ENCODE peak calls at places on chromosome 12, in eight cellular contexts. X is colonic mucosa; E is effector memory CD8-positive, alpha-beta T cell; M is AG08396; Q is mucosa of descending colon; Z is left ventricle myocardium superior; W is renal cortical epithelial cell; T is RKO. N is an unnamed sample.
A peak's percentile ranks its signal among the peaks of the same experiment; 100 is the strongest.

GRCh38 chr12:66065146-66065545 is 65.4 kb downstream of the LLPH start:
- DNase-seq in X (no peak), E (no peak), M (no peak), Q (no peak), Z (no peak), W (peak; percentile 18), T (no peak), N (no peak)

GRCh38 chr12:19074700-19075099 is 54.8 kb upstream of the PLEKHA5 start:
- DNase-seq in X (no peak), E (no peak), M (no peak), Q (no peak), Z (no peak), W (no peak), T (no peak), N (no peak)

GRCh38 chr12:40063424-40063823 is 42.5 kb downstream of the SLC2A13 start:
- DNase-seq in X (no peak), E (no peak), M (no peak), Q (no peak), Z (no peak), W (peak; percentile 22), T (peak; percentile 67), N (peak; percentile 4)

GRCh38 chr12:120590741-120591407 is 9.7 kb upstream of the POP5 start:
- DNase-seq in X (peak; percentile 80), E (no peak), M (no peak), Q (peak; percentile 72), Z (no peak), W (no peak), T (no peak), N (no peak)

GRCh38 chr12:52224154-52224553 is 8.9 kb upstream of the KRT7 start:
- DNase-seq in X (no peak), E (no peak), M (no peak), Q (no peak), Z (no peak), W (no peak), T (no peak), N (no peak)

GRCh38 chr12:17975239-17975638 is 114.8 kb downstream of the RERGL start:
- DNase-seq in X (no peak), E (no peak), M (no peak), Q (no peak), Z (no peak), W (no peak), T (no peak), N (no peak)

GRCh38 chr12:6540181-6540877 is 6.0 kb downstream of the GAPDH start:
- DNase-seq in X (peak; percentile 99), E (no peak), M (peak; percentile 93), Q (peak; percentile 96), Z (peak; percentile 92), W (peak; percentile 71), T (no peak), N (no peak)

GRCh38 chr12:45214739-45215418 is 1.0 kb upstream of the ANO6 start:
- DNase-seq in X (no peak), E (no peak), M (no peak), Q (no peak), Z (no peak), W (peak; percentile 44), T (peak; percentile 53), N (no peak)

GRCh38 chr12:108629824-108630476 is 3.7 kb downstream of the SELPLG start:
- DNase-seq in X (no peak), E (peak; percentile 64), M (peak; percentile 67), Q (no peak), Z (no peak), W (peak; percentile 58), T (peak; percentile 87), N (no peak)

GRCh38 chr12:70448371-70448770 is 82.3 kb downstream of the KCNMB4 start:
- DNase-seq in X (no peak), E (no peak), M (no peak), Q (no peak), Z (no peak), W (no peak), T (no peak), N (no peak)

GRCh38 chr12:42749239-42749638 is 159.7 kb upstream of the PRICKLE1 start:
- DNase-seq in X (no peak), E (no peak), M (no peak), Q (no peak), Z (no peak), W (peak; percentile 27), T (no peak), N (no peak)

GRCh38 chr12:101942206-101942605 is 64.8 kb downstream of the DRAM1 start:
- DNase-seq in X (no peak), E (no peak), M (no peak), Q (no peak), Z (no peak), W (no peak), T (no peak), N (no peak)

GRCh38 chr12:92290881-92291280 is 145.2 kb upstream of the BTG1 start:
- DNase-seq in X (no peak), E (no peak), M (no peak), Q (no peak), Z (no peak), W (no peak), T (no peak), N (no peak)

GRCh38 chr12:92493816-92494215 is 209.0 kb upstream of the PLEKHG7 start:
- DNase-seq in X (no peak), E (no peak), M (no peak), Q (no peak), Z (no peak), W (no peak), T (no peak), N (no peak)

GRCh38 chr12:97567619-97568110 is 105.1 kb downstream of the RMST start:
- DNase-seq in X (no peak), E (no peak), M (no peak), Q (no peak), Z (no peak), W (peak; percentile 63), T (no peak), N (no peak)

GRCh38 chr12:128792398-128792797 is 31.4 kb downstream of the SLC15A4 start:
- DNase-seq in X (no peak), E (no peak), M (no peak), Q (no peak), Z (no peak), W (no peak), T (no peak), N (no peak)

GRCh38 chr12:93790472-93791152 is 113.4 kb downstream of the CRADD start:
- DNase-seq in X (no peak), E (no peak), M (peak; percentile 28), Q (no peak), Z (no peak), W (peak; percentile 75), T (peak; percentile 78), N (no peak)

GRCh38 chr12:6605425-6606330 is 1.5 kb downstream of the CHD4 start:
- DNase-seq in X (peak; percentile 24), E (peak; percentile 51), M (peak; percentile 40), Q (no peak), Z (no peak), W (peak; percentile 12), T (peak; percentile 65), N (no peak)

GRCh38 chr12:32298917-32299316 is 100.4 kb upstream of the FGD4 start:
- DNase-seq in X (no peak), E (no peak), M (no peak), Q (no peak), Z (no peak), W (no peak), T (no peak), N (no peak)

GRCh38 chr12:123150273-123150803 is 552 bp downstream of the PITPNM2 start:
- DNase-seq in X (peak; percentile 45), E (no peak), M (no peak), Q (peak; percentile 69), Z (peak; percentile 73), W (no peak), T (peak; percentile 37), N (peak; percentile 57)

GRCh38 chr12:124174406-124174805 is 120.5 kb upstream of the RFLNA start:
- DNase-seq in X (no peak), E (no peak), M (no peak), Q (no peak), Z (no peak), W (peak; percentile 88), T (no peak), N (no peak)

GRCh38 chr12:13222076-13222475 is 25.6 kb downstream of the EMP1 start:
- DNase-seq in X (peak; percentile 90), E (no peak), M (no peak), Q (peak; percentile 86), Z (no peak), W (peak; percentile 43), T (no peak), N (no peak)

GRCh38 chr12:124531281-124531745 is 36.1 kb downstream of the NCOR2 start:
- DNase-seq in X (no peak), E (no peak), M (no peak), Q (no peak), Z (peak; percentile 62), W (no peak), T (no peak), N (no peak)

GRCh38 chr12:60101715-60102114 is 505.9 kb downstream of the SLC16A7 start:
- DNase-seq in X (no peak), E (no peak), M (no peak), Q (no peak), Z (no peak), W (peak; percentile 4), T (no peak), N (no peak)

GRCh38 chr12:66594688-66595087 is 84.2 kb downstream of the GRIP1 start:
- DNase-seq in X (no peak), E (no peak), M (no peak), Q (no peak), Z (no peak), W (peak; percentile 87), T (no peak), N (no peak)

GRCh38 chr12:109346920-109347319 is 780 bp upstream of the MYO1H start:
- DNase-seq in X (no peak), E (no peak), M (no peak), Q (no peak), Z (no peak), W (no peak), T (no peak), N (no peak)

GRCh38 chr12:22658214-22658613 is 33.2 kb downstream of the ETNK1 start:
- DNase-seq in X (no peak), E (no peak), M (peak; percentile 16), Q (no peak), Z (no peak), W (peak; percentile 88), T (peak; percentile 76), N (no peak)

GRCh38 chr12:8445731-8446130 is 10.0 kb upstream of the CLEC6A start:
- DNase-seq in X (no peak), E (no peak), M (no peak), Q (no peak), Z (no peak), W (no peak), T (no peak), N (no peak)

GRCh38 chr12:95169368-95169767 is 47.9 kb downstream of the FGD6 start:
- DNase-seq in X (peak; percentile 65), E (no peak), M (peak; percentile 70), Q (no peak), Z (no peak), W (peak; percentile 98), T (peak; percentile 35), N (no peak)

GRCh38 chr12:117792471-117792870 is 176.3 kb downstream of the KSR2 start:
- DNase-seq in X (no peak), E (no peak), M (no peak), Q (no peak), Z (no peak), W (no peak), T (no peak), N (no peak)

GRCh38 chr12:41645624-41646023 is 457.5 kb downstream of the PDZRN4 start:
- DNase-seq in X (no peak), E (no peak), M (no peak), Q (no peak), Z (no peak), W (no peak), T (no peak), N (no peak)

GRCh38 chr12:52320784-52321400 is at the start of gene KRT83:
- DNase-seq in X (no peak), E (no peak), M (no peak), Q (no peak), Z (no peak), W (no peak), T (no peak), N (no peak)

GRCh38 chr12:115984607-115985006 is 292.9 kb downstream of the MED13L start:
- DNase-seq in X (no peak), E (no peak), M (no peak), Q (no peak), Z (no peak), W (no peak), T (no peak), N (no peak)

GRCh38 chr12:14537088-14537487 is 30.6 kb downstream of the PLBD1 start:
- DNase-seq in X (no peak), E (no peak), M (no peak), Q (no peak), Z (no peak), W (no peak), T (no peak), N (no peak)

N was measured in frontal cortex.